ENCODE peak calls at places on chromosomes 2 and 18, in nine cellular contexts. P is naive B cell; N is Karpas-422; B is osteoblast; J is stimulated activated naive CD4-positive, alpha-beta T cell treated with Interleukin-2 at 50 U/mL for 16 hours; C is NCI-H2081; I is activated T-cell treated with anti-CD3 and anti-CD28 coated beads for 1 hour; Z is hippocampal formation; E is Caki2. Q is an unnamed sample.

GRCh38 chr2:20468549-20469500 is 22.0 kb downstream of the RHOB start:
- DNase-seq in C (no peak), B (no peak), N (peak; percentile 36), Z (no peak), J (no peak), P (no peak), E (no peak), I (no peak), Q (no peak)

GRCh38 chr2:28423856-28424605 is 31.4 kb downstream of the FOSL2 start:
- DNase-seq in I (peak; percentile 27), C (no peak), B (no peak), P (no peak), E (no peak), J (no peak), N (no peak), Z (no peak), Q (no peak)

GRCh38 chr2:240128608-240129144 is 7.4 kb downstream of the COPS9 start:
- DNase-seq in E (no peak), J (no peak), B (peak; percentile 76), N (no peak), I (no peak), P (no peak), C (no peak), Z (no peak), Q (no peak)

GRCh38 chr2:118049140-118050128 is 35.6 kb upstream of the CCDC93 start:
- DNase-seq in E (no peak), Z (no peak), J (no peak), P (no peak), I (no peak), B (no peak), C (no peak), N (peak; percentile 85), Q (no peak)

GRCh38 chr18:22790545-22791415 is 142.3 kb upstream of the RBBP8 start:
- DNase-seq in C (no peak), P (no peak), E (no peak), B (no peak), Z (no peak), J (no peak), I (no peak), N (no peak), Q (no peak)

GRCh38 chr2:28696261-28696660 is 55.4 kb upstream of the PPP1CB start:
- DNase-seq in B (no peak), C (no peak), E (no peak), N (no peak), I (no peak), P (no peak), J (no peak), Z (no peak), Q (no peak)

GRCh38 chr2:239201531-239201876 is 199.3 kb downstream of the HDAC4 start:
- DNase-seq in E (no peak), J (no peak), N (no peak), I (no peak), B (no peak), Z (no peak), P (no peak), C (no peak), Q (no peak)

GRCh38 chr2:218033590-218034496 is 31.0 kb upstream of the TNS1 start:
- DNase-seq in C (no peak), J (no peak), B (peak; percentile 66), E (no peak), N (no peak), Z (no peak), I (no peak), P (no peak), Q (no peak)

GRCh38 chr2:163664610-163665009 is 71.2 kb downstream of the FIGN start:
- DNase-seq in B (peak; percentile 76), P (no peak), I (no peak), J (no peak), Z (no peak), E (peak; percentile 71), C (no peak), N (peak; percentile 20), Q (peak; percentile 79)

GRCh38 chr2:236052926-236053846 is 115.0 kb downstream of the GBX2 start:
- DNase-seq in B (no peak), I (no peak), C (no peak), N (no peak), P (no peak), E (no peak), J (no peak), Z (no peak), Q (no peak)

GRCh38 chr2:73255907-73256617 is 22.0 kb downstream of the CCT7 start:
- DNase-seq in C (no peak), J (no peak), P (no peak), B (peak; percentile 64), E (no peak), N (peak; percentile 42), I (no peak), Z (no peak), Q (no peak)

GRCh38 chr2:65231121-65231520 is 3.5 kb downstream of the ACTR2 start:
- DNase-seq in N (no peak), C (no peak), I (no peak), B (peak; percentile 76), J (no peak), Z (no peak), E (no peak), P (no peak), Q (peak; percentile 47)

GRCh38 chr18:31438402-31438801 is 9.1 kb upstream of the DSG3 start:
- DNase-seq in B (no peak), P (no peak), E (no peak), Z (no peak), I (no peak), C (no peak), J (no peak), N (no peak), Q (no peak)

GRCh38 chr2:173264603-173265366 is 89.9 kb upstream of the CDCA7 start:
- DNase-seq in J (no peak), Z (no peak), P (peak; percentile 79), N (peak; percentile 90), I (no peak), B (no peak), E (no peak), C (no peak), Q (no peak)

GRCh38 chr2:75570948-75571729 is 10.4 kb upstream of the EVA1A start:
- DNase-seq in E (peak; percentile 91), B (peak; percentile 74), I (no peak), P (no peak), Z (no peak), N (no peak), J (no peak), C (no peak), Q (peak; percentile 90)

GRCh38 chr2:217954469-217954868 is 48.3 kb downstream of the TNS1 start:
- DNase-seq in I (no peak), Z (no peak), P (no peak), E (no peak), C (peak; percentile 75), J (no peak), B (no peak), N (no peak), Q (no peak)

GRCh38 chr2:239689985-239690384 is 289.2 kb upstream of the HDAC4 start:
- DNase-seq in J (no peak), P (no peak), N (no peak), I (no peak), Z (no peak), E (no peak), B (no peak), C (no peak), Q (no peak)

GRCh38 chr18:36299010-36299409 is 1.5 kb downstream of the FHOD3 start:
- DNase-seq in I (no peak), B (no peak), C (no peak), P (no peak), N (no peak), Z (no peak), J (no peak), E (no peak), Q (no peak)

GRCh38 chr2:172889287-172889686 is 153.6 kb downstream of the RAPGEF4 start:
- DNase-seq in P (no peak), B (no peak), N (no peak), I (no peak), C (peak; percentile 53), E (no peak), Z (no peak), J (no peak), Q (no peak)

GRCh38 chr2:26691881-26692813 is at the start of gene KCNK3:
- DNase-seq in N (no peak), P (no peak), E (peak; percentile 93), B (peak; percentile 97), Z (no peak), J (peak; percentile 23), I (peak; percentile 16), C (peak; percentile 72), Q (peak; percentile 84)

GRCh38 chr18:53152478-53152877 is 812.5 kb downstream of the DCC start:
- DNase-seq in B (no peak), Z (no peak), P (no peak), J (no peak), E (no peak), N (no peak), C (no peak), I (no peak), Q (no peak)

GRCh38 chr2:8886876-8887275 is 49.5 kb upstream of the KIDINS220 start:
- DNase-seq in N (no peak), I (no peak), E (no peak), Z (no peak), C (no peak), J (no peak), B (no peak), P (no peak), Q (no peak)

GRCh38 chr18:45723921-45724320 is at the start of gene SLC14A1:
- DNase-seq in Z (no peak), B (no peak), E (no peak), J (no peak), N (no peak), P (no peak), I (no peak), C (no peak), Q (no peak)